ENCODE peak calls at places on chromosomes 3 and 15, in seven cellular contexts. W is HFFc6, F is psoas muscle, Q is endothelial cell, U is IMR-90, S is neural progenitor cell, R is B cell. P is an unnamed sample.

GRCh38 chr3:108001457-108001856 is 89.4 kb downstream of the CD47 start:
- DNase-seq in W (peak; percentile 9), F (no peak), Q (no peak), U (peak; percentile 34), S (no peak), R (no peak), P (no peak)

GRCh38 chr3:16559664-16560365 is 45.4 kb downstream of the DAZL start:
- DNase-seq in W (no peak), F (no peak), Q (no peak), U (no peak), S (no peak), R (no peak), P (no peak)

GRCh38 chr15:81001180-81002003 is 669 bp downstream of the TLNRD1 start:
- DNase-seq in W (peak; percentile 41), F (peak; percentile 62), Q (peak; percentile 51), U (peak; percentile 35), S (peak; percentile 77), R (peak; percentile 82), P (peak; percentile 94)

GRCh38 chr15:97177135-97177704 is 783.3 kb upstream of the ARRDC4 start:
- DNase-seq in W (no peak), F (no peak), Q (peak; percentile 23), U (no peak), S (peak; percentile 41), R (no peak), P (peak; percentile 20)

GRCh38 chr3:78791745-78792144 is 976.1 kb downstream of the ROBO1 start:
- DNase-seq in W (no peak), F (no peak), Q (no peak), U (no peak), S (no peak), R (no peak), P (no peak)

GRCh38 chr3:121232309-121233225 is 313.2 kb downstream of the POLQ start:
- DNase-seq in W (no peak), F (no peak), Q (no peak), U (no peak), S (no peak), R (no peak), P (no peak)

GRCh38 chr3:43497905-43498365 is 123.9 kb downstream of the ANO10 start:
- DNase-seq in W (no peak), F (no peak), Q (no peak), U (peak; percentile 69), S (no peak), R (no peak), P (no peak)

GRCh38 chr15:90838544-90838943 is 29.8 kb upstream of the FURIN start:
- DNase-seq in W (no peak), F (no peak), Q (no peak), U (no peak), S (no peak), R (no peak), P (no peak)

GRCh38 chr3:177642482-177643163 is 445.3 kb upstream of the TBL1XR1 start:
- DNase-seq in W (no peak), F (no peak), Q (no peak), U (no peak), S (no peak), R (no peak), P (peak; percentile 14)

GRCh38 chr3:54344601-54345216 is 222.4 kb downstream of the CACNA2D3 start:
- DNase-seq in W (no peak), F (no peak), Q (no peak), U (no peak), S (no peak), R (no peak), P (no peak)

GRCh38 chr3:194112120-194113106 is 23.5 kb upstream of the HES1 start:
- DNase-seq in W (no peak), F (no peak), Q (no peak), U (no peak), S (no peak), R (no peak), P (no peak)

GRCh38 chr3:97705739-97706138 is 58.8 kb upstream of the ARL6 start:
- DNase-seq in W (no peak), F (no peak), Q (no peak), U (no peak), S (no peak), R (no peak), P (no peak)

GRCh38 chr15:67433495-67434099 is 87.3 kb upstream of the C15orf61 start:
- DNase-seq in W (peak; percentile 53), F (peak; percentile 25), Q (peak; percentile 66), U (peak; percentile 59), S (peak; percentile 65), R (peak; percentile 31), P (peak; percentile 26)

GRCh38 chr15:25664761-25665160 is 198.4 kb downstream of the ATP10A start:
- DNase-seq in W (no peak), F (no peak), Q (no peak), U (no peak), S (no peak), R (no peak), P (no peak)

GRCh38 chr15:31484369-31484951 is 157.8 kb downstream of the KLF13 start:
- DNase-seq in W (no peak), F (no peak), Q (no peak), U (no peak), S (no peak), R (no peak), P (no peak)

GRCh38 chr15:79635149-79635771 is 203.1 kb downstream of the MINAR1 start:
- DNase-seq in W (no peak), F (no peak), Q (no peak), U (no peak), S (no peak), R (no peak), P (no peak)

DNA sequence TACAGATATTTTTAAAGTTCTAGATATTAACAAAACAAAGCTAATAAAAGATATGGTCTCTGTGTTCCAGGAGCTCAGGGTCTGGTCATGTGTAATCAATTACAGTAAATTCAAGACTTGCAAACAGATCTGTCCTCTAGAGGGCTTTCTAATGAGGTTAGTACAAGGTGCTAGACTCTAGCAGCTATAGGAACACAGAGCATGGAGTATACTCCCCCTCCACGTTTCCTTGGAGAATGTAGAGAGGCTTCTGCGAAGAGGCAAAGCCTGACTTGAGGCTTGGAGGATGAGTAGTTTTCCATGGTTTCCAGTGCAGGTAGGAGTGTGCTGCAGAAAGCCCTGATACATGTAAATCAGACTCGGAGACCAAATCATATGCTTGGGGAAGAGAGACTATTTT is 32.7 kb upstream of the DLG1 start:
- DNase-seq in W (no peak), F (no peak), Q (no peak), U (no peak), S (no peak), R (no peak), P (no peak)
- TF ChIP-seq CTCF in W (peak; percentile 45), F (no peak), Q (no peak), U (no peak), S (no peak), R (no peak), P (no peak)

DNA sequence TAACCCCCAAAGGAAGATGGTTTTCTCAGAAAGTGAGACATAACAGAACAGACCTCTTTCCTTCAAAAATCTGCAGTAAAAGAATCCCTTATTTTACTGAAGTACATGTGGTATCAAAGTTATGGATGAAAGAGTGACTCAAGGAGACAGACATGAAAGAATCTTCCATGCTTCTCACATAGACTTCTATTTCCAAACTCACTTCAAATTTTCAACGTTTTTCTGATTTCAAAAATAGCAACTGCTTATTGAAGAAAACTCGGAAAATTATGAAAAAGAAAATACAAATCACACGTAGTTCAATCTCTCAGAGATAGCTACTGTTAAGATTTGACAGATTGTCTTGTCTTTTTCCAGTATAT is 39.8 kb upstream of the TRA2B start:
- DNase-seq in W (no peak), F (no peak), Q (no peak), U (no peak), S (no peak), R (no peak), P (no peak)
- TF ChIP-seq CTCF in W (no peak), F (no peak), Q (peak; percentile 35), U (no peak), S (no peak), R (peak; percentile 40), P (no peak)

GRCh38 chr3:50674349-50675178 is at the start of gene DOCK3:
- DNase-seq in W (no peak), F (peak; percentile 69), Q (peak; percentile 61), U (peak; percentile 36), S (peak; percentile 93), R (peak; percentile 76), P (peak; percentile 93)

GRCh38 chr3:50672656-50673055 is 2.1 kb upstream of the DOCK3 start:
- DNase-seq in W (no peak), F (no peak), Q (no peak), U (no peak), S (no peak), R (no peak), P (no peak)

GRCh38 chr3:50675179-50676030 is 678 bp downstream of the DOCK3 start:
- DNase-seq in W (no peak), F (peak; percentile 33), Q (peak; percentile 65), U (no peak), S (peak; percentile 85), R (peak; percentile 59), P (no peak)

GRCh38 chr3:50673937-50674336 is 790 bp upstream of the DOCK3 start:
- DNase-seq in W (no peak), F (no peak), Q (no peak), U (no peak), S (no peak), R (no peak), P (no peak)

DNA sequence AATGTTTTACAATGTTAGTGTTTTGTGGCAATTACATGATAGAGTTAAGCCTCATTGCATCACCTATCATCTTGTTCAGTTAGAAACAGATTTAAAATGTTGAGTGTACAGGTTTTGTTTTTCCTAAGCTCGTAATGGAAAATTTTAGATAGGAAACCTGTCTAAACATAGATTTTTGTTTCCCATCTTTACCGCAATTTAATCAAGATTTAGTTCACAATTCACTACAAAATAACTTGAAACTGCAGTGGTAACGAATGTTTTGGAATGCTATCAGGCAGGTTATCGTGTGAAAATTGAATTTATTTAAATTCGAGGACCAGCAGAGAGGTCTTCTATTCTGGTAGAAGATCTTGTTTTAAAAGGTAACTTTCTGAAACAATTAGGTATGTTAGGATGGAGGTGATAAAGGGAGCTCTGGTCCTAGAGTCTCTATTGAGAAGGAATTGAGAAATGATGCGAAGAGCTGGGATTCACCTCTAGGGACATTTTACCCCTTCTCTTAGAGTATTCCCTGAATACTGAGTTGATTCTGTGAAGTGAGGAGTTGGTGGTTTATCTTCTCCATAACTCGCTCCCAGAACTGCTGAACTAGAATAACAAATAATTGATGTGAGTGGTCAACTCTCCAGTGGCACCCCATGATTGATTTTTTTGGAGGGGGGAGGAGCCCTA is 1.4 kb downstream of the DOCK3 start:
- DNase-seq in W (no peak), F (no peak), Q (no peak), U (no peak), S (no peak), R (no peak), P (no peak)
- TF ChIP-seq CTCF in W (no peak), F (no peak), Q (no peak), U (no peak), S (no peak), R (no peak), P (no peak)

GRCh38 chr15:71465109-71465508 is 345.2 kb upstream of the NR2E3 start:
- DNase-seq in W (no peak), F (no peak), Q (no peak), U (no peak), S (no peak), R (no peak), P (no peak)

GRCh38 chr15:71472699-71473098 is 337.7 kb upstream of the NR2E3 start:
- DNase-seq in W (no peak), F (no peak), Q (no peak), U (no peak), S (no peak), R (no peak), P (no peak)

GRCh38 chr15:71468715-71469114 is 341.6 kb upstream of the NR2E3 start:
- DNase-seq in W (no peak), F (no peak), Q (no peak), U (no peak), S (no peak), R (no peak), P (no peak)

GRCh38 chr15:71471347-71471746 is 339.0 kb upstream of the NR2E3 start:
- DNase-seq in W (no peak), F (no peak), Q (no peak), U (peak; percentile 6), S (no peak), R (no peak), P (no peak)

GRCh38 chr15:71469393-71469792 is 341.0 kb upstream of the NR2E3 start:
- DNase-seq in W (peak; percentile 13), F (no peak), Q (no peak), U (peak; percentile 12), S (no peak), R (no peak), P (no peak)
- TF ChIP-seq CTCF in W (peak; percentile 66), F (no peak), Q (no peak), U (no peak), S (no peak), R (no peak), P (no peak)